ENCODE peak calls at places on chromosomes 16 and 17, in seven cellular contexts. T is neural crest cell, G is nephron progenitor cell, U is colonic mucosa, H is tibial nerve, Q is left ventricle myocardium inferior, P is omental fat pad. E is an unnamed sample.

GRCh38 chr17:5123343-5124124 is 7.7 kb downstream of the USP6 start:
- DNase-seq in T (no peak), Q (no peak), P (no peak), U (peak; percentile 11), G (no peak), H (no peak), E (no peak)

GRCh38 chr16:13811834-13812233 is 108.1 kb upstream of the ERCC4 start:
- DNase-seq in H (no peak), U (no peak), Q (no peak), T (no peak), G (no peak), P (no peak), E (no peak)

GRCh38 chr16:46974352-46974751 is 878 bp upstream of the DNAJA2 start:
- DNase-seq in U (no peak), Q (no peak), H (peak; percentile 11), G (no peak), T (no peak), P (no peak), E (no peak)

GRCh38 chr17:14579716-14580115 is 278.8 kb downstream of the HS3ST3B1 start:
- DNase-seq in P (no peak), T (no peak), Q (no peak), H (no peak), U (no peak), G (no peak), E (no peak)

GRCh38 chr17:41009301-41009760 is 403 bp upstream of the KRTAP3-1 start:
- DNase-seq in T (no peak), P (no peak), Q (no peak), U (no peak), G (no peak), H (no peak), E (no peak)

GRCh38 chr17:44233582-44233981 is 14.1 kb upstream of the UBTF start:
- DNase-seq in P (no peak), G (no peak), U (no peak), Q (no peak), H (no peak), T (no peak), E (no peak)

GRCh38 chr16:57390635-57391307 is 13.8 kb upstream of the CCL17 start:
- DNase-seq in P (no peak), Q (no peak), T (no peak), U (no peak), G (no peak), H (no peak), E (no peak)

GRCh38 chr16:3957344-3957980 is 76.9 kb upstream of the CREBBP start:
- DNase-seq in Q (no peak), T (no peak), U (no peak), P (no peak), H (no peak), G (no peak), E (no peak)

GRCh38 chr16:11835309-11835708 is 16.0 kb downstream of the RSL1D1 start:
- DNase-seq in T (no peak), P (no peak), G (no peak), Q (no peak), H (no peak), U (no peak), E (no peak)

GRCh38 chr17:3937359-3937758 is 21.1 kb upstream of the P2RX1 start:
- DNase-seq in H (no peak), U (no peak), P (no peak), T (no peak), G (no peak), Q (no peak), E (no peak)

GRCh38 chr17:8447816-8448215 is 12.1 kb downstream of the NDEL1 start:
- DNase-seq in G (no peak), P (no peak), Q (no peak), H (no peak), T (no peak), U (no peak), E (no peak)

GRCh38 chr17:9343513-9343912 is 232.1 kb downstream of the STX8 start:
- DNase-seq in Q (no peak), U (no peak), G (peak; percentile 55), H (no peak), P (no peak), T (no peak), E (no peak)

GRCh38 chr17:28093999-28094716 is 51.7 kb downstream of the NLK start:
- DNase-seq in U (no peak), T (no peak), G (no peak), H (no peak), P (no peak), Q (no peak), E (no peak)

GRCh38 chr16:1810106-1810505 is 16.5 kb downstream of the HAGH start:
- DNase-seq in U (no peak), P (no peak), G (no peak), H (no peak), T (no peak), Q (no peak), E (no peak)

GRCh38 chr16:31453255-31454204 is 5.8 kb upstream of the ARMC5 start:
- DNase-seq in U (no peak), G (peak; percentile 70), P (no peak), H (no peak), Q (no peak), T (no peak), E (no peak)

GRCh38 chr17:58328195-58329034 is at the start of gene TSPOAP1:
- DNase-seq in G (peak; percentile 77), U (no peak), P (no peak), Q (peak; percentile 19), T (peak; percentile 58), H (no peak), E (no peak)

GRCh38 chr16:22232277-22233049 is 26.4 kb downstream of the EEF2K start:
- DNase-seq in P (no peak), G (no peak), Q (no peak), T (no peak), H (no peak), U (peak; percentile 98), E (no peak)

GRCh38 chr16:27107185-27107592 is 40.5 kb downstream of the C16orf82 start:
- DNase-seq in T (no peak), H (no peak), U (peak; percentile 53), Q (no peak), P (no peak), G (no peak), E (peak; percentile 10)

GRCh38 chr16:27103954-27104353 is 37.2 kb downstream of the C16orf82 start:
- DNase-seq in H (no peak), U (no peak), P (no peak), T (no peak), Q (no peak), G (no peak), E (no peak)

GRCh38 chr16:27098366-27099050 is 31.8 kb downstream of the C16orf82 start:
- DNase-seq in Q (no peak), T (no peak), G (no peak), P (no peak), U (no peak), H (no peak), E (no peak)

GRCh38 chr16:27106305-27106704 is 39.6 kb downstream of the C16orf82 start:
- DNase-seq in U (no peak), H (no peak), T (no peak), P (no peak), G (no peak), Q (no peak), E (peak; percentile 7)

GRCh38 chr16:27102701-27103575 is 36.2 kb downstream of the C16orf82 start:
- DNase-seq in U (no peak), P (no peak), Q (no peak), T (no peak), H (no peak), G (no peak), E (peak; percentile 22)
- TF ChIP-seq CTCF in U (no peak), P (no peak), Q (no peak), T (no peak), H (no peak), G (no peak), E (no peak)

GRCh38 chr16:79995315-79995714 is 394.8 kb upstream of the MAF start:
- DNase-seq in Q (no peak), G (no peak), T (no peak), H (no peak), P (no peak), U (no peak), E (no peak)

GRCh38 chr16:79998143-79998542 is 397.6 kb upstream of the MAF start:
- DNase-seq in U (no peak), Q (no peak), T (no peak), G (no peak), H (no peak), P (no peak), E (no peak)

GRCh38 chr16:79993810-79994209 is 393.3 kb upstream of the MAF start:
- DNase-seq in H (no peak), P (no peak), T (no peak), Q (no peak), G (no peak), U (no peak), E (no peak)

GRCh38 chr16:79994413-79994812 is 393.9 kb upstream of the MAF start:
- DNase-seq in Q (no peak), H (no peak), G (no peak), U (no peak), T (no peak), P (no peak), E (no peak)

GRCh38 chr16:79997257-79997656 is 396.7 kb upstream of the MAF start:
- DNase-seq in T (peak; percentile 16), G (no peak), P (no peak), U (no peak), Q (no peak), H (no peak), E (no peak)
- TF ChIP-seq CTCF in T (peak; percentile 55), G (peak; percentile 32), P (no peak), U (no peak), Q (peak; percentile 35), H (no peak), E (no peak)

DNA sequence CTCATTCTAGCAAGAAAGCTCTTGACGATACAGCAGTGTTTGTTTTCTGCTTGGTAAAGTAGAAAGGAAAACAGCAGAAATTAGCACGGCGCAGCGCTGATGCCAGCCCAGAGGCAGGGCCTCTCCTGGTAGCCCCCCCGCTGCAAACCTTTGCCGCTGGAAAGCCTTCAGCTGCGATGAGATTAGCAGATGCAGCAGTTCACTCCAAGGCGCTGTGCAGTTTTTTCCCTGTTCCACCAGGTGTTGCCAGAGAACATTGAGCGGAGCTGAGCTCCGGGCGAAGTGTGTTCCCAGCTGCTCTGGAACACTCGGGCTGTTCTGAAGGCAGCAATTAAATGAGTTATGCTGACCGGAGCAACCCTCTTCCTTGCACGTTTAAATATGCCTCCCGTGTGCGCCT is 72.5 kb downstream of the RBFOX1 start:
- DNase-seq in H (no peak), U (no peak), Q (peak; percentile 64), P (no peak), T (no peak), G (peak; percentile 51), E (no peak)
- TF ChIP-seq CTCF in H (no peak), U (no peak), Q (peak; percentile 66), P (no peak), T (peak; percentile 55), G (peak; percentile 52), E (no peak)

DNA sequence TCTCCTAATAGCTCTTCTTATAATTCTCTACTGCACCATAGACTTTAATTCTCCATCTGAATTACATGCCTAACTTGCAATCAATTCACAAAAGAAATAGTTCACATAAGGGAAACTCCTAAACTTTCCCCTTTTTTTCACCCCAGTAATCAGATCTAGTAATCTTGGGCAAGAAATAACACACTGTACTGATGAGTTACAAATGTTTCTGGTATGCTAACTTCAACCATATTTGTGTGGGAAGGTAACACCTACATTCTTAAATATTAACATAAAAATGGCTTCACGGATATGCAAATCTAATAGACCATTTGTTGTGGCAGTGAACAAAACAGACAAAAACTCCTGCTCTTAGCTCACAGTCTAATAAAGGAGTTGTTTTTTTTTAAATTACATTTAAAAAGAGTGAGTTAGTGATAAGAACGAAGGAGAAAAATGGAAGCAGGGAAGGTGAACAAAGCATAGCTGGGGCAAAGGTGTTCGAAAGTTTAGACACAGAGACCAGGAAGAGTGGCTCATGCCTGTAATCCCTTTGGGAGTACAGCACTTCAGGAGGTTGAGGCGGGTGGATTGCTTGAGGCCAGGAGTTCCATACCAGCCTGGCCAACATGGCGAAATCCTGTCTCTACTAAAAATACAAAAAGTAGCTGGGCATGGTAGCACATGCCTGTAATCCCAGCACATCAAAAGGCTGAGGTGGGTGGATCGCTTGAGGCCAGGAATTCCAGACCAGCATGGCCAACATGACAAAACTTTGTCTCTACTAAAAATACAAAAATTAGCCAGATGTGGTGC is 34.8 kb downstream of the CMTM3 start:
- DNase-seq in U (no peak), H (no peak), Q (no peak), P (no peak), G (no peak), T (no peak), E (no peak)
- TF ChIP-seq CTCF in U (no peak), H (no peak), Q (no peak), P (no peak), G (no peak), T (no peak), E (no peak)